ENCODE peak calls at places on chromosomes 4 and X, in nine cellular contexts. A is nephron progenitor cell; X is left ventricle myocardium superior; Y is adipocyte; C is T-helper 2 cell; N is aorta; G is AG08396; T is pancreas; O is CD8-positive, alpha-beta T cell. Z is an unnamed sample.

GRCh38 chr4:110196871-110197420 is 1.5 kb downstream of the ELOVL6 start:
- DNase-seq in A (peak), X (no peak), Y (peak), C (peak), N (peak), G (peak), T (no peak), O (peak), Z (peak)

GRCh38 chr4:139438141-139438540 is 15.8 kb upstream of the RAB33B start:
- DNase-seq in A (no peak), X (no peak), Y (no peak), C (no peak), N (no peak), G (no peak), T (no peak), O (no peak), Z (no peak)

GRCh38 chr4:44760142-44760898 is 34.0 kb upstream of the GNPDA2 start:
- DNase-seq in A (peak), X (no peak), Y (peak), C (no peak), N (no peak), G (peak), T (no peak), O (no peak), Z (no peak)

GRCh38 chr4:175308236-175308635 is 390.1 kb downstream of the ADAM29 start:
- DNase-seq in A (no peak), X (no peak), Y (peak), C (no peak), N (no peak), G (peak), T (no peak), O (no peak), Z (no peak)

GRCh38 chr4:5989236-5990225 is 28.7 kb downstream of the C4orf50 start:
- DNase-seq in A (no peak), X (no peak), Y (no peak), C (no peak), N (no peak), G (no peak), T (no peak), O (no peak), Z (no peak)

GRCh38 chr4:172393220-172393619 is 580.0 kb downstream of the GALNTL6 start:
- DNase-seq in A (no peak), X (no peak), Y (no peak), C (no peak), N (no peak), G (no peak), T (no peak), O (no peak), Z (no peak)

GRCh38 chrX:68828740-68829593 is at the start of gene EFNB1:
- DNase-seq in A (peak), X (peak), Y (peak), C (peak), N (peak), G (peak), T (peak), O (peak), Z (peak)

GRCh38 chr4:70704333-70705145 is 16.2 kb downstream of the UTP3 start:
- DNase-seq in A (peak), X (peak), Y (peak), C (peak), N (peak), G (peak), T (peak), O (peak), Z (peak)